ENCODE peak calls at places on chromosomes 12 and 14, in seven cellular contexts. X, U, F, Y, S, L and H are unnamed samples.
A peak's percentile ranks its signal among the peaks of the same experiment; 100 is the strongest.

GRCh38 chr14:100554696-100555320 is 32.4 kb downstream of the BEGAIN start:
- DNase-seq in X (no peak), U (no peak), F (no peak), Y (no peak), S (no peak), L (no peak), H (no peak)

GRCh38 chr14:92598549-92598905 is 84.9 kb downstream of the RIN3 start:
- DNase-seq in X (no peak), U (no peak), F (no peak), Y (no peak), S (no peak), L (no peak), H (no peak)

GRCh38 chr12:39764944-39765560 is 145.4 kb upstream of the ABCD2 start:
- DNase-seq in X (no peak), U (peak; percentile 17), F (no peak), Y (peak; percentile 1), S (peak; percentile 78), L (no peak), H (peak; percentile 85)

GRCh38 chr14:38065101-38065762 is 142.5 kb upstream of the SSTR1 start:
- DNase-seq in X (peak; percentile 26), U (no peak), F (no peak), Y (no peak), S (no peak), L (peak; percentile 68), H (no peak)

GRCh38 chr12:18595406-18595805 is 142.4 kb downstream of the PLCZ1 start:
- DNase-seq in X (no peak), U (no peak), F (no peak), Y (no peak), S (no peak), L (no peak), H (peak; percentile 72)

GRCh38 chr14:65790185-65790815 is 377.8 kb downstream of the FUT8 start:
- DNase-seq in X (no peak), U (no peak), F (no peak), Y (no peak), S (no peak), L (no peak), H (no peak)

GRCh38 chr12:116360579-116361403 is 83.3 kb upstream of the MED13L start:
- DNase-seq in X (no peak), U (no peak), F (no peak), Y (no peak), S (peak; percentile 52), L (no peak), H (no peak)

GRCh38 chr12:111298583-111299436 is 70.1 kb downstream of the PHETA1 start:
- DNase-seq in X (peak; percentile 49), U (peak; percentile 69), F (peak; percentile 46), Y (no peak), S (peak; percentile 60), L (no peak), H (peak; percentile 48)

GRCh38 chr12:115149685-115150378 is 465.9 kb upstream of the TBX3 start:
- DNase-seq in X (no peak), U (peak; percentile 55), F (no peak), Y (no peak), S (peak; percentile 9), L (no peak), H (no peak)

GRCh38 chr14:100127853-100128455 is 31.5 kb downstream of the DEGS2 start:
- DNase-seq in X (no peak), U (no peak), F (no peak), Y (no peak), S (no peak), L (no peak), H (no peak)

GRCh38 chr14:53772936-53773335 is 183.7 kb downstream of the BMP4 start:
- DNase-seq in X (no peak), U (no peak), F (no peak), Y (no peak), S (no peak), L (no peak), H (no peak)

GRCh38 chr12:56990648-56991318 is 15.6 kb downstream of the ZBTB39 start:
- DNase-seq in X (no peak), U (no peak), F (no peak), Y (no peak), S (no peak), L (no peak), H (no peak)

GRCh38 chr12:124814741-124815613 is 48.7 kb downstream of the SCARB1 start:
- DNase-seq in X (no peak), U (no peak), F (no peak), Y (no peak), S (peak; percentile 14), L (no peak), H (no peak)

GRCh38 chr12:3045989-3046388 is 31.2 kb upstream of the TSPAN9 start:
- DNase-seq in X (no peak), U (no peak), F (no peak), Y (no peak), S (no peak), L (no peak), H (no peak)

GRCh38 chr12:121578230-121579189 is 2.3 kb downstream of the KDM2B start:
- DNase-seq in X (no peak), U (no peak), F (peak; percentile 35), Y (no peak), S (no peak), L (no peak), H (peak; percentile 55)

GRCh38 chr12:26125451-26126339 is 858 bp upstream of the BHLHE41 start:
- DNase-seq in X (no peak), U (peak; percentile 97), F (peak; percentile 84), Y (no peak), S (peak; percentile 99), L (no peak), H (peak; percentile 76)

GRCh38 chr12:58877243-58877743 is 43.0 kb downstream of the LRIG3 start:
- DNase-seq in X (no peak), U (peak; percentile 98), F (no peak), Y (peak; percentile 18), S (peak; percentile 97), L (no peak), H (no peak)

GRCh38 chr12:114407566-114408411 is 1.8 kb upstream of the TBX5 start:
- DNase-seq in X (no peak), U (peak; percentile 67), F (no peak), Y (no peak), S (no peak), L (no peak), H (peak; percentile 58)

GRCh38 chr12:7959278-7960063 is 23.5 kb upstream of the SLC2A3 start:
- DNase-seq in X (no peak), U (peak; percentile 56), F (no peak), Y (no peak), S (no peak), L (peak; percentile 46), H (peak; percentile 43)

GRCh38 chr12:52317443-52318052 is 3.6 kb downstream of the KRT83 start:
- DNase-seq in X (no peak), U (no peak), F (no peak), Y (no peak), S (no peak), L (no peak), H (no peak)

GRCh38 chr14:79325071-79325470 is 886.2 kb downstream of the DIO2 start:
- DNase-seq in X (no peak), U (no peak), F (no peak), Y (no peak), S (peak; percentile 87), L (no peak), H (no peak)

GRCh38 chr12:95182868-95183415 is 34.3 kb downstream of the FGD6 start:
- DNase-seq in X (peak; percentile 1), U (peak; percentile 77), F (no peak), Y (no peak), S (no peak), L (no peak), H (no peak)

GRCh38 chr12:132603240-132604107 is 6.9 kb downstream of the LRCOL1 start:
- DNase-seq in X (no peak), U (no peak), F (no peak), Y (no peak), S (no peak), L (no peak), H (no peak)

GRCh38 chr14:41285193-41285748 is 321.4 kb upstream of the LRFN5 start:
- DNase-seq in X (peak; percentile 1), U (peak; percentile 26), F (peak; percentile 64), Y (no peak), S (peak; percentile 50), L (no peak), H (peak; percentile 80)

GRCh38 chr12:124613151-124613585 is 45.8 kb upstream of the NCOR2 start:
- DNase-seq in X (no peak), U (peak; percentile 28), F (no peak), Y (no peak), S (peak; percentile 43), L (no peak), H (no peak)

GRCh38 chr12:18281941-18282340 is 20.6 kb downstream of the PIK3C2G start:
- DNase-seq in X (no peak), U (no peak), F (no peak), Y (no peak), S (no peak), L (no peak), H (no peak)

GRCh38 chr12:124231980-124232653 is 62.8 kb upstream of the RFLNA start:
- DNase-seq in X (no peak), U (peak; percentile 82), F (no peak), Y (no peak), S (peak; percentile 90), L (no peak), H (no peak)

GRCh38 chr14:104898870-104899510 is 25.7 kb upstream of the PLD4 start:
- DNase-seq in X (no peak), U (peak; percentile 19), F (no peak), Y (no peak), S (no peak), L (no peak), H (no peak)

GRCh38 chr14:91368681-91369416 is 48.8 kb downstream of the CCDC88C start:
- DNase-seq in X (no peak), U (no peak), F (no peak), Y (no peak), S (no peak), L (no peak), H (no peak)

GRCh38 chr14:35254736-35255135 is 37.4 kb upstream of the PSMA6 start:
- DNase-seq in X (peak; percentile 15), U (peak; percentile 22), F (no peak), Y (no peak), S (no peak), L (no peak), H (no peak)

GRCh38 chr14:93035585-93035916 is 80.2 kb downstream of the ITPK1 start:
- DNase-seq in X (no peak), U (no peak), F (no peak), Y (no peak), S (no peak), L (no peak), H (no peak)

GRCh38 chr12:105775351-105775750 is 363.4 kb downstream of the NUAK1 start:
- DNase-seq in X (no peak), U (no peak), F (no peak), Y (no peak), S (peak; percentile 54), L (no peak), H (no peak)

GRCh38 chr14:61435563-61436337 is 114.4 kb downstream of the PRKCH start:
- DNase-seq in X (no peak), U (no peak), F (no peak), Y (no peak), S (no peak), L (no peak), H (no peak)

GRCh38 chr12:7091171-7091570 is 1.1 kb downstream of the C1R start:
- DNase-seq in X (no peak), U (no peak), F (no peak), Y (no peak), S (no peak), L (no peak), H (no peak)